ENCODE peak calls at places on chromosomes 11 and 22, in ten cellular contexts. One of them, this sample, is unnamed.

GRCh38 chr11:57484141-57484710 is 23.9 kb downstream of the RTN4RL2 start:
- DNase-seq in right lobe of liver: no peak
- DNase-seq in aorta: no peak
- DNase-seq in PC-3: no peak
- DNase-seq in breast epithelium: no peak
- DNase-seq in cardiac fibroblast: no peak
- DNase-seq in mesendoderm: no peak
- DNase-seq in AG10803: no peak
- DNase-seq in astrocyte of the spinal cord: no peak
- DNase-seq in NB4: peak
- DNase-seq in this sample: no peak

GRCh38 chr11:9399466-9399865 is 15.0 kb downstream of the IPO7 start:
- DNase-seq in right lobe of liver: no peak
- DNase-seq in aorta: no peak
- DNase-seq in PC-3: no peak
- DNase-seq in breast epithelium: no peak
- DNase-seq in cardiac fibroblast: no peak
- DNase-seq in mesendoderm: no peak
- DNase-seq in AG10803: peak
- DNase-seq in astrocyte of the spinal cord: no peak
- DNase-seq in NB4: no peak
- DNase-seq in this sample: no peak

GRCh38 chr11:45045692-45046471 is 95.2 kb upstream of the TP53I11 start:
- DNase-seq in right lobe of liver: peak
- DNase-seq in aorta: peak
- DNase-seq in PC-3: peak
- DNase-seq in breast epithelium: peak
- DNase-seq in cardiac fibroblast: peak
- DNase-seq in mesendoderm: peak
- DNase-seq in AG10803: peak
- DNase-seq in astrocyte of the spinal cord: peak
- DNase-seq in NB4: peak
- DNase-seq in this sample: no peak

GRCh38 chr11:112548641-112549040 is 288.0 kb upstream of the PLET1 start:
- DNase-seq in right lobe of liver: no peak
- DNase-seq in aorta: no peak
- DNase-seq in PC-3: no peak
- DNase-seq in breast epithelium: no peak
- DNase-seq in cardiac fibroblast: no peak
- DNase-seq in mesendoderm: no peak
- DNase-seq in AG10803: no peak
- DNase-seq in astrocyte of the spinal cord: no peak
- DNase-seq in NB4: no peak
- DNase-seq in this sample: no peak

GRCh38 chr22:29030618-29031235 is 30.9 kb downstream of the C22orf31 start:
- DNase-seq in right lobe of liver: peak
- DNase-seq in aorta: peak
- DNase-seq in PC-3: peak
- DNase-seq in breast epithelium: peak
- DNase-seq in cardiac fibroblast: peak
- DNase-seq in mesendoderm: peak
- DNase-seq in AG10803: peak
- DNase-seq in astrocyte of the spinal cord: peak
- DNase-seq in NB4: no peak
- DNase-seq in this sample: no peak

GRCh38 chr11:22192642-22193347 is at the start of gene ANO5:
- DNase-seq in right lobe of liver: peak
- DNase-seq in aorta: peak
- DNase-seq in PC-3: no peak
- DNase-seq in breast epithelium: peak
- DNase-seq in cardiac fibroblast: peak
- DNase-seq in mesendoderm: peak
- DNase-seq in AG10803: no peak
- DNase-seq in astrocyte of the spinal cord: no peak
- DNase-seq in NB4: no peak
- DNase-seq in this sample: no peak

GRCh38 chr11:61787928-61788491 is 4.4 kb downstream of the TMEM258 start:
- DNase-seq in right lobe of liver: no peak
- DNase-seq in aorta: no peak
- DNase-seq in PC-3: peak
- DNase-seq in breast epithelium: no peak
- DNase-seq in cardiac fibroblast: peak
- DNase-seq in mesendoderm: peak
- DNase-seq in AG10803: peak
- DNase-seq in astrocyte of the spinal cord: peak
- DNase-seq in NB4: peak
- DNase-seq in this sample: peak

GRCh38 chr11:118615282-118615979 is 8.0 kb downstream of the PHLDB1 start:
- DNase-seq in right lobe of liver: no peak
- DNase-seq in aorta: peak
- DNase-seq in PC-3: no peak
- DNase-seq in breast epithelium: peak
- DNase-seq in cardiac fibroblast: no peak
- DNase-seq in mesendoderm: peak
- DNase-seq in AG10803: no peak
- DNase-seq in astrocyte of the spinal cord: no peak
- DNase-seq in NB4: no peak
- DNase-seq in this sample: no peak

GRCh38 chr22:30325065-30325720 is 1.5 kb downstream of the TBC1D10A start:
- DNase-seq in right lobe of liver: no peak
- DNase-seq in aorta: peak
- DNase-seq in PC-3: peak
- DNase-seq in breast epithelium: peak
- DNase-seq in cardiac fibroblast: peak
- DNase-seq in mesendoderm: peak
- DNase-seq in AG10803: peak
- DNase-seq in astrocyte of the spinal cord: peak
- DNase-seq in NB4: no peak
- DNase-seq in this sample: no peak

GRCh38 chr11:117843666-117844484 is 19.3 kb upstream of the FXYD2 start:
- DNase-seq in right lobe of liver: peak
- DNase-seq in aorta: peak
- DNase-seq in PC-3: peak
- DNase-seq in breast epithelium: peak
- DNase-seq in cardiac fibroblast: peak
- DNase-seq in mesendoderm: peak
- DNase-seq in AG10803: peak
- DNase-seq in astrocyte of the spinal cord: peak
- DNase-seq in NB4: peak
- DNase-seq in this sample: no peak

GRCh38 chr11:61489833-61490585 is 18.5 kb upstream of the LRRC10B start:
- DNase-seq in right lobe of liver: peak
- DNase-seq in aorta: no peak
- DNase-seq in PC-3: peak
- DNase-seq in breast epithelium: no peak
- DNase-seq in cardiac fibroblast: peak
- DNase-seq in mesendoderm: peak
- DNase-seq in AG10803: peak
- DNase-seq in astrocyte of the spinal cord: no peak
- DNase-seq in NB4: no peak
- DNase-seq in this sample: no peak

GRCh38 chr11:96486890-96487633 is 97.2 kb downstream of the JRKL start:
- DNase-seq in right lobe of liver: no peak
- DNase-seq in aorta: no peak
- DNase-seq in PC-3: peak
- DNase-seq in breast epithelium: no peak
- DNase-seq in cardiac fibroblast: peak
- DNase-seq in mesendoderm: peak
- DNase-seq in AG10803: no peak
- DNase-seq in astrocyte of the spinal cord: peak
- DNase-seq in NB4: no peak
- DNase-seq in this sample: no peak

GRCh38 chr11:46127150-46127638 is 5.9 kb upstream of the PHF21A start:
- DNase-seq in right lobe of liver: peak
- DNase-seq in aorta: peak
- DNase-seq in PC-3: peak
- DNase-seq in breast epithelium: no peak
- DNase-seq in cardiac fibroblast: peak
- DNase-seq in mesendoderm: peak
- DNase-seq in AG10803: peak
- DNase-seq in astrocyte of the spinal cord: peak
- DNase-seq in NB4: peak
- DNase-seq in this sample: peak

GRCh38 chr11:119316017-119316728 is 757 bp downstream of the MCAM start:
- DNase-seq in right lobe of liver: peak
- DNase-seq in aorta: peak
- DNase-seq in PC-3: peak
- DNase-seq in breast epithelium: peak
- DNase-seq in cardiac fibroblast: no peak
- DNase-seq in mesendoderm: no peak
- DNase-seq in AG10803: no peak
- DNase-seq in astrocyte of the spinal cord: peak
- DNase-seq in NB4: no peak
- DNase-seq in this sample: no peak

GRCh38 chr11:2567026-2567671 is 122.3 kb downstream of the KCNQ1 start:
- DNase-seq in right lobe of liver: peak
- DNase-seq in aorta: no peak
- DNase-seq in PC-3: no peak
- DNase-seq in breast epithelium: no peak
- DNase-seq in cardiac fibroblast: no peak
- DNase-seq in mesendoderm: peak
- DNase-seq in AG10803: no peak
- DNase-seq in astrocyte of the spinal cord: no peak
- DNase-seq in NB4: no peak
- DNase-seq in this sample: no peak

GRCh38 chr11:40388097-40388818 is 1071.2 kb downstream of the LRRC4C start:
- DNase-seq in right lobe of liver: no peak
- DNase-seq in aorta: no peak
- DNase-seq in PC-3: peak
- DNase-seq in breast epithelium: no peak
- DNase-seq in cardiac fibroblast: no peak
- DNase-seq in mesendoderm: no peak
- DNase-seq in AG10803: peak
- DNase-seq in astrocyte of the spinal cord: peak
- DNase-seq in NB4: no peak
- DNase-seq in this sample: no peak

GRCh38 chr22:38863531-38864131 is 8.4 kb downstream of the CBX6 start:
- DNase-seq in right lobe of liver: peak
- DNase-seq in aorta: peak
- DNase-seq in PC-3: no peak
- DNase-seq in breast epithelium: no peak
- DNase-seq in cardiac fibroblast: no peak
- DNase-seq in mesendoderm: no peak
- DNase-seq in AG10803: no peak
- DNase-seq in astrocyte of the spinal cord: no peak
- DNase-seq in NB4: no peak
- DNase-seq in this sample: no peak

GRCh38 chr11:112584674-112585073 is 324.0 kb upstream of the PLET1 start:
- DNase-seq in right lobe of liver: no peak
- DNase-seq in aorta: no peak
- DNase-seq in PC-3: peak
- DNase-seq in breast epithelium: no peak
- DNase-seq in cardiac fibroblast: no peak
- DNase-seq in mesendoderm: peak
- DNase-seq in AG10803: no peak
- DNase-seq in astrocyte of the spinal cord: no peak
- DNase-seq in NB4: peak
- DNase-seq in this sample: no peak

GRCh38 chr11:121426476-121427454 is 25.3 kb upstream of the SORL1 start:
- DNase-seq in right lobe of liver: peak
- DNase-seq in aorta: peak
- DNase-seq in PC-3: peak
- DNase-seq in breast epithelium: no peak
- DNase-seq in cardiac fibroblast: no peak
- DNase-seq in mesendoderm: peak
- DNase-seq in AG10803: no peak
- DNase-seq in astrocyte of the spinal cord: no peak
- DNase-seq in NB4: peak
- DNase-seq in this sample: no peak

GRCh38 chr11:134266841-134267251 is 9.3 kb upstream of the GLB1L3 start:
- DNase-seq in right lobe of liver: no peak
- DNase-seq in aorta: no peak
- DNase-seq in PC-3: peak
- DNase-seq in breast epithelium: peak
- DNase-seq in cardiac fibroblast: peak
- DNase-seq in mesendoderm: peak
- DNase-seq in AG10803: peak
- DNase-seq in astrocyte of the spinal cord: peak
- DNase-seq in NB4: no peak
- DNase-seq in this sample: no peak

GRCh38 chr22:30947163-30947820 is 21.3 kb downstream of the MORC2 start:
- DNase-seq in right lobe of liver: no peak
- DNase-seq in aorta: peak
- DNase-seq in PC-3: no peak
- DNase-seq in breast epithelium: peak
- DNase-seq in cardiac fibroblast: peak
- DNase-seq in mesendoderm: peak
- DNase-seq in AG10803: peak
- DNase-seq in astrocyte of the spinal cord: no peak
- DNase-seq in NB4: no peak
- DNase-seq in this sample: no peak

GRCh38 chr22:49848690-49849160 is 4.9 kb upstream of the ZBED4 start:
- DNase-seq in right lobe of liver: no peak
- DNase-seq in aorta: peak
- DNase-seq in PC-3: no peak
- DNase-seq in breast epithelium: no peak
- DNase-seq in cardiac fibroblast: no peak
- DNase-seq in mesendoderm: no peak
- DNase-seq in AG10803: no peak
- DNase-seq in astrocyte of the spinal cord: no peak
- DNase-seq in NB4: no peak
- DNase-seq in this sample: no peak
- H3K4me3 ChIP-seq in right lobe of liver: peak
- H3K4me3 ChIP-seq in aorta: no peak
- H3K4me3 ChIP-seq in PC-3: no peak
- H3K4me3 ChIP-seq in breast epithelium: peak
- H3K4me3 ChIP-seq in cardiac fibroblast: peak
- H3K4me3 ChIP-seq in mesendoderm: no peak
- H3K4me3 ChIP-seq in AG10803: no peak
- H3K4me3 ChIP-seq in astrocyte of the spinal cord: no peak
- H3K4me3 ChIP-seq in NB4: peak
- H3K4me3 ChIP-seq in this sample: no peak

GRCh38 chr11:83054904-83055380 is 16.8 kb downstream of the RAB30 start:
- DNase-seq in right lobe of liver: no peak
- DNase-seq in aorta: no peak
- DNase-seq in PC-3: peak
- DNase-seq in breast epithelium: no peak
- DNase-seq in cardiac fibroblast: no peak
- DNase-seq in mesendoderm: no peak
- DNase-seq in AG10803: no peak
- DNase-seq in astrocyte of the spinal cord: no peak
- DNase-seq in NB4: no peak
- DNase-seq in this sample: no peak
- H3K4me3 ChIP-seq in right lobe of liver: no peak
- H3K4me3 ChIP-seq in aorta: no peak
- H3K4me3 ChIP-seq in PC-3: no peak
- H3K4me3 ChIP-seq in breast epithelium: no peak
- H3K4me3 ChIP-seq in cardiac fibroblast: no peak
- H3K4me3 ChIP-seq in mesendoderm: no peak
- H3K4me3 ChIP-seq in AG10803: no peak
- H3K4me3 ChIP-seq in astrocyte of the spinal cord: no peak
- H3K4me3 ChIP-seq in NB4: no peak
- H3K4me3 ChIP-seq in this sample: no peak

GRCh38 chr11:94876645-94877445 is 96.5 kb downstream of the CWC15 start:
- DNase-seq in right lobe of liver: peak
- DNase-seq in aorta: peak
- DNase-seq in PC-3: peak
- DNase-seq in breast epithelium: peak
- DNase-seq in cardiac fibroblast: peak
- DNase-seq in mesendoderm: peak
- DNase-seq in AG10803: peak
- DNase-seq in astrocyte of the spinal cord: peak
- DNase-seq in NB4: peak
- DNase-seq in this sample: no peak
- H3K4me3 ChIP-seq in right lobe of liver: no peak
- H3K4me3 ChIP-seq in aorta: no peak
- H3K4me3 ChIP-seq in PC-3: no peak
- H3K4me3 ChIP-seq in breast epithelium: no peak
- H3K4me3 ChIP-seq in cardiac fibroblast: no peak
- H3K4me3 ChIP-seq in mesendoderm: no peak
- H3K4me3 ChIP-seq in AG10803: no peak
- H3K4me3 ChIP-seq in astrocyte of the spinal cord: no peak
- H3K4me3 ChIP-seq in NB4: no peak
- H3K4me3 ChIP-seq in this sample: no peak

GRCh38 chr22:17706947-17707346 is 67.3 kb downstream of the BID start:
- DNase-seq in right lobe of liver: no peak
- DNase-seq in aorta: no peak
- DNase-seq in PC-3: no peak
- DNase-seq in breast epithelium: no peak
- DNase-seq in cardiac fibroblast: peak
- DNase-seq in mesendoderm: no peak
- DNase-seq in AG10803: no peak
- DNase-seq in astrocyte of the spinal cord: no peak
- DNase-seq in NB4: no peak
- DNase-seq in this sample: no peak
- H3K4me3 ChIP-seq in right lobe of liver: peak
- H3K4me3 ChIP-seq in aorta: no peak
- H3K4me3 ChIP-seq in PC-3: peak
- H3K4me3 ChIP-seq in breast epithelium: peak
- H3K4me3 ChIP-seq in cardiac fibroblast: peak
- H3K4me3 ChIP-seq in mesendoderm: no peak
- H3K4me3 ChIP-seq in AG10803: peak
- H3K4me3 ChIP-seq in astrocyte of the spinal cord: peak
- H3K4me3 ChIP-seq in NB4: no peak
- H3K4me3 ChIP-seq in this sample: peak

This sample was measured in Jurkat, Clone E6-1.